ENCODE peak calls at places on chromosome 15, in six cellular contexts. A, B, E, G, O and S are unnamed samples.

GRCh38 chr15:95017950-95018349 is 786.6 kb downstream of the MCTP2 start:
- DNase-seq in G (peak; percentile 54), E (no peak), B (peak; percentile 23), A (peak; percentile 72), O (peak; percentile 90), S (no peak)

GRCh38 chr15:98813956-98814355 is 165.6 kb downstream of the IGF1R start:
- DNase-seq in A (no peak), E (peak; percentile 64), G (no peak), O (no peak), B (no peak), S (peak; percentile 2)

GRCh38 chr15:51736069-51736468 is 1.4 kb downstream of the LYSMD2 start:
- DNase-seq in A (no peak), E (no peak), B (no peak), O (no peak), G (peak; percentile 23), S (no peak)

GRCh38 chr15:57079446-57079845 is 161.0 kb downstream of the TCF12 start:
- DNase-seq in A (no peak), O (no peak), E (no peak), G (no peak), B (no peak), S (no peak)

GRCh38 chr15:63877713-63878271 is 44.0 kb upstream of the HERC1 start:
- DNase-seq in B (no peak), A (no peak), G (no peak), O (peak; percentile 63), E (no peak), S (no peak)

GRCh38 chr15:69389426-69389825 is 24.7 kb upstream of the KIF23 start:
- DNase-seq in A (no peak), O (no peak), G (no peak), B (no peak), E (no peak), S (no peak)

GRCh38 chr15:27752682-27753081 is 346.4 kb downstream of the OCA2 start:
- DNase-seq in E (no peak), O (no peak), G (no peak), B (no peak), A (no peak), S (no peak)

GRCh38 chr15:33330931-33331330 is 20.2 kb downstream of the RYR3 start:
- DNase-seq in G (no peak), B (no peak), A (no peak), O (no peak), E (no peak), S (no peak)

GRCh38 chr15:67043939-67044771 is 21.2 kb upstream of the SMAD3 start:
- DNase-seq in A (no peak), B (no peak), O (peak; percentile 99), G (peak; percentile 95), E (peak; percentile 96), S (no peak)

GRCh38 chr15:38894260-38894948 is 329.8 kb upstream of the RASGRP1 start:
- DNase-seq in G (peak; percentile 89), B (peak; percentile 89), A (no peak), E (peak; percentile 99), O (peak; percentile 22), S (peak; percentile 78)

GRCh38 chr15:34078900-34079299 is 22.8 kb downstream of the EMC7 start:
- DNase-seq in O (no peak), E (no peak), A (no peak), G (no peak), B (no peak), S (no peak)

DNA sequence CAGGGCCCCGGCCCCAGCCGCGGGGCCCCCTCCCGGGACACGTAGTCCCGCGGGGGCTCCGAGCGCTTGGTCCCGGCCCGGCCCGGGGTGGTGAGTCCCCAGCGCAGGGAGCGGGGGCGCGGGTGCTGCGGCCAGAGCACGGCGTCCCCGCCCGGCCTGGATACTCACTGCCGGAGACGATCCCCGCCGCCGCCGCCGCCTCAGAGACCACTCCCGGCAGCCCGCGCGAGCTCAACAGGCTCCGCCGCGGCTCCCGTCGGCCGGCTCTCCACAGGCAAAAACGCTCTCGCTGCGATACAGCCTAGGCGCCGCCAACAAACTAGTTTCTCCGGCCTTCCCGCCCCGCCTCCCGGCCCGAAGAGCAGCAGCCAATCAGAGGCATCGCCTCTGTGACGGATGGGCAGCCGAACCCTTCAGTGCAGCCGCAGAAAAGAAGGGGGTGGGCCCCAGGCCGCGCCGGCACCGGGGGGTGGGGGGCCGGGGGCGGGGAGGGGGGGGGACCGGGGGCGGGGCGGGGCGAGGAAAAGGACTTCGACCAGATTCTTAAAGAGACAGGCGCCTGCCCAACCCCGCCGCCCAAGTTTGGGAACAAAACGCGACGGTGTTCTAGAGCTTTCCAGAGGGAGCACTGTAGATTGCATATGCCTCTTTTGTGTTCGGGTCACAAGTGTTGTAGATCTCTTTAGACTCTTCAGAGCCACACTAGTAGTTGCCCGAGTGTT is at the start of gene KLHL25:
- DNase-seq in G (peak; percentile 96), B (peak; percentile 77), E (peak; percentile 94), O (peak; percentile 98), A (peak; percentile 95), S (peak; percentile 80)
- H3K4me3 ChIP-seq in G (peak within 1 kb of the TSS; percentile 63), B (peak within 1 kb of the TSS; percentile 62), E (peak within 1 kb of the TSS; percentile 84), O (peak within 1 kb of the TSS; percentile 79), A (peak within 1 kb of the TSS; percentile 89), S (peak within 1 kb of the TSS; percentile 80)

DNA sequence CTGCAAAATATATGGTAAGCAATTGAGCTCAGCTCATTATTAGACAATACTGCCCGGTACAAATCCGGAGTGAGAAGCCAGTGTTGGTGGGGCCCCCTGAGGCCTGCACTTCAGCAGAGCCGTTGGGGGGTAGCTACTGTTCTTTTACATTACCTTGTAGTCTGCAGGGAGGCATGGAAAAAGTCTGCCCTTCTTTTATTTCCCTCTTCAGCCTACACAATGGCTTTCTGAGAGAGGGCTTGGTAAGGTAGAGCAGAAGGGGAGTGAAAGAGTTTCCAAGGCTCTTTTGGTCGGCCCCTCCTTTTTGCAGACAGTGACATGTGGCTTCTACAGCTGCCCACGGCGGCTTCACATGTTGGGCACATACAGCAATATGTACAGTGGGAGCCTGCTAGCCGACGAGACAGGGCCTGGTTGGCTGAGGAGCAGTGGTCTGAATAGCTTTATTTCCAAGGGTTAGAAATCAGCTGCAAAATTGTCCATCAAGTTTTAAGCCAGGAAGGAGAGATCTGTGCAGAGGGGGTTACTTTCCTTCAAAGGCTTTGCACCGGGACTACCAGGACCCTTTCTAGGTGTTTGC is 3.9 kb downstream of the INAFM2 start:
- DNase-seq in O (no peak), G (no peak), A (no peak), B (no peak), E (no peak), S (no peak)
- H3K4me3 ChIP-seq in O (no peak overlapping the region), G (no peak overlapping the region), A (no peak overlapping the region), B (no peak overlapping the region), E (no peak overlapping the region), S (peak overlapping the region; percentile 7)

DNA sequence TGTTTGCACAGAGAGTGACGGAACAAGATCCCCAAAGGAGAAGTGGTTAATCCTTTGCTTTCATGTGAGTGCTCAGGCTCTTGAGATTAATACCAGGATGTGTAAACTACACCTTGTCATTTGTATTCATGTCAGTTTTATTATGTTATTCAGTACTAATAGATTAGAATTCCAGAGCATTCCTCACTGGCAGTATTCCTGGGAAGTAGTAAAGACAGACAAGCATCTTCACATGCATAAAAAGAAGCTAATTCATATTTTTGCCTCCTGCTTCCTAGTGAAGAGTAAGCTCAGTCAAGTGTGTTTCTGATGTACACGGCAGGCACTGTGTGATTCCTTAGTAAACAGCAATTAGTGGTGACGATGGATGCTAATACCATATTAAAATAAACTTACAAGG is 336.9 kb upstream of the MCTP2 start:
- DNase-seq in O (no peak), G (no peak), E (no peak), A (no peak), B (no peak), S (no peak)
- H3K4me3 ChIP-seq in O (no peak overlapping the region), G (no peak overlapping the region), E (no peak overlapping the region), A (no peak overlapping the region), B (no peak overlapping the region), S (no peak overlapping the region)

GRCh38 chr15:41288464-41288863 is 43.9 kb downstream of the OIP5 start:
- DNase-seq in E (no peak), G (no peak), O (no peak), B (no peak), A (no peak), S (no peak)
- H3K4me3 ChIP-seq in E (no peak overlapping the region), G (no peak overlapping the region), O (no peak overlapping the region), B (no peak overlapping the region), A (no peak overlapping the region), S (no peak overlapping the region)

GRCh38 chr15:77507151-77507847 is 86.6 kb downstream of the HMG20A start:
- DNase-seq in G (peak; percentile 41), O (no peak), E (no peak), A (no peak), B (no peak), S (no peak)

GRCh38 chr15:77508541-77509505 is 88.1 kb downstream of the HMG20A start:
- DNase-seq in O (no peak), G (peak; percentile 54), B (no peak), A (peak; percentile 67), E (peak; percentile 40), S (no peak)

GRCh38 chr15:77505556-77505955 is 84.9 kb downstream of the HMG20A start:
- DNase-seq in E (no peak), G (no peak), A (no peak), B (no peak), O (no peak), S (no peak)

GRCh38 chr15:77506311-77507150 is 85.8 kb downstream of the HMG20A start:
- DNase-seq in B (no peak), G (peak; percentile 85), O (no peak), E (no peak), A (peak; percentile 38), S (no peak)

GRCh38 chr15:77507911-77508310 is 87.2 kb downstream of the HMG20A start:
- DNase-seq in E (peak; percentile 40), O (no peak), A (no peak), G (peak; percentile 83), B (no peak), S (no peak)
- H3K4me3 ChIP-seq in E (no peak overlapping the region), O (no peak overlapping the region), A (no peak overlapping the region), G (no peak overlapping the region), B (no peak overlapping the region), S (no peak overlapping the region)